ENCODE peak calls at places on chromosomes 3 and 15, in six cellular contexts. E, J, D, V, I and K are unnamed samples.

GRCh38 chr3:178202199-178202598 is 334.0 kb upstream of the KCNMB2 start:
- DNase-seq in E (no peak), J (no peak), D (no peak), V (no peak), I (no peak), K (no peak)

GRCh38 chr3:157064402-157064801 is 95.5 kb downstream of the CCNL1 start:
- DNase-seq in E (no peak), J (no peak), D (no peak), V (no peak), I (no peak), K (no peak)

GRCh38 chr3:146929696-146930095 is 324.6 kb upstream of the PLSCR5 start:
- DNase-seq in E (no peak), J (no peak), D (no peak), V (no peak), I (no peak), K (no peak)

GRCh38 chr15:61049934-61050333 is 179.2 kb downstream of the RORA start:
- DNase-seq in E (no peak), J (no peak), D (no peak), V (peak; percentile 38), I (no peak), K (no peak)

GRCh38 chr15:41048397-41048796 is 67.7 kb downstream of the INO80 start:
- DNase-seq in E (no peak), J (no peak), D (no peak), V (no peak), I (no peak), K (no peak)

GRCh38 chr3:36991923-36992805 is 767 bp downstream of the EPM2AIP1 start:
- DNase-seq in E (no peak), J (no peak), D (no peak), V (no peak), I (no peak), K (no peak)

GRCh38 chr3:159884661-159885402 is 103.8 kb upstream of the IL12A start:
- DNase-seq in E (no peak), J (no peak), D (no peak), V (no peak), I (no peak), K (no peak)

GRCh38 chr3:30622047-30622545 is 15.7 kb downstream of the TGFBR2 start:
- DNase-seq in E (no peak), J (no peak), D (no peak), V (no peak), I (no peak), K (no peak)

GRCh38 chr15:98549003-98549402 is 99.3 kb upstream of the IGF1R start:
- DNase-seq in E (no peak), J (no peak), D (no peak), V (no peak), I (no peak), K (no peak)

GRCh38 chr15:98548172-98548971 is 100.0 kb upstream of the IGF1R start:
- DNase-seq in E (peak; percentile 75), J (no peak), D (peak; percentile 71), V (peak; percentile 80), I (peak; percentile 91), K (peak; percentile 51)

GRCh38 chr15:98546325-98546724 is 102.0 kb upstream of the IGF1R start:
- DNase-seq in E (no peak), J (no peak), D (no peak), V (no peak), I (no peak), K (no peak)

GRCh38 chr15:98547255-98547654 is 101.1 kb upstream of the IGF1R start:
- DNase-seq in E (no peak), J (no peak), D (no peak), V (no peak), I (no peak), K (no peak)

GRCh38 chr15:98547741-98548166 is 100.6 kb upstream of the IGF1R start:
- DNase-seq in E (no peak), J (no peak), D (no peak), V (peak; percentile 32), I (peak; percentile 84), K (no peak)
- H3K27ac ChIP-seq in E (peak overlapping the region; percentile 43), J (no peak overlapping the region), D (no peak overlapping the region), V (peak overlapping the region; percentile 92), I (peak overlapping the region; percentile 88), K (peak overlapping the region; percentile 82)

GRCh38 chr3:169969696-169970095 is 3.1 kb downstream of the SEC62 start:
- DNase-seq in E (no peak), J (no peak), D (no peak), V (no peak), I (no peak), K (no peak)
- H3K27ac ChIP-seq in E (no peak overlapping the region), J (no peak overlapping the region), D (no peak overlapping the region), V (no peak overlapping the region), I (no peak overlapping the region), K (no peak overlapping the region)

DNA sequence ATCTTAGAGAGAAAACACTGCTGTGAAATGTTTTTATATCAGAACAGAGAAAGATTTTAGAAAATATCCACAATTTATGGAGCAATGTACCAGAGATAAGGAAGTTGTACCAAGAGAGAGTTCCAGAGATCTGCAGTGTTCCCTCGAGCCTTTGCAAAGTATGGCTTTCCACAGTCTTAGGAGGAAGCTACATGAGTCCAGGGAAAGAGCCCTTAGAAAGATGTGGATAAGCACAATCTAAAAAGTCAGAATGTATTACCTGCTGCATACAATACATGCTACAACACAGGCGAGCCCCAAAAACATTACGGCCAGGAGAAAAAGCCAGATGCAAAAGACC is 56.4 kb downstream of the ZNF860 start:
- DNase-seq in E (no peak), J (no peak), D (no peak), V (no peak), I (no peak), K (no peak)
- H3K27ac ChIP-seq in E (no peak overlapping the region), J (no peak overlapping the region), D (no peak overlapping the region), V (no peak overlapping the region), I (no peak overlapping the region), K (no peak overlapping the region)

GRCh38 chr3:38454179-38454883 is 641 bp downstream of the ACVR2B start:
- DNase-seq in E (peak; percentile 71), J (peak; percentile 33), D (peak; percentile 52), V (peak; percentile 43), I (peak; percentile 73), K (peak; percentile 37)

GRCh38 chr3:38454884-38455638 is 1.4 kb downstream of the ACVR2B start:
- DNase-seq in E (peak; percentile 78), J (no peak), D (peak; percentile 87), V (peak; percentile 83), I (peak; percentile 89), K (peak; percentile 55)

GRCh38 chr3:38453914-38454178 is 156 bp downstream of the ACVR2B start:
- DNase-seq in E (no peak), J (no peak), D (no peak), V (no peak), I (no peak), K (no peak)

GRCh38 chr3:38450853-38451252 is 2.8 kb upstream of the ACVR2B start:
- DNase-seq in E (no peak), J (no peak), D (no peak), V (no peak), I (no peak), K (no peak)

DNA sequence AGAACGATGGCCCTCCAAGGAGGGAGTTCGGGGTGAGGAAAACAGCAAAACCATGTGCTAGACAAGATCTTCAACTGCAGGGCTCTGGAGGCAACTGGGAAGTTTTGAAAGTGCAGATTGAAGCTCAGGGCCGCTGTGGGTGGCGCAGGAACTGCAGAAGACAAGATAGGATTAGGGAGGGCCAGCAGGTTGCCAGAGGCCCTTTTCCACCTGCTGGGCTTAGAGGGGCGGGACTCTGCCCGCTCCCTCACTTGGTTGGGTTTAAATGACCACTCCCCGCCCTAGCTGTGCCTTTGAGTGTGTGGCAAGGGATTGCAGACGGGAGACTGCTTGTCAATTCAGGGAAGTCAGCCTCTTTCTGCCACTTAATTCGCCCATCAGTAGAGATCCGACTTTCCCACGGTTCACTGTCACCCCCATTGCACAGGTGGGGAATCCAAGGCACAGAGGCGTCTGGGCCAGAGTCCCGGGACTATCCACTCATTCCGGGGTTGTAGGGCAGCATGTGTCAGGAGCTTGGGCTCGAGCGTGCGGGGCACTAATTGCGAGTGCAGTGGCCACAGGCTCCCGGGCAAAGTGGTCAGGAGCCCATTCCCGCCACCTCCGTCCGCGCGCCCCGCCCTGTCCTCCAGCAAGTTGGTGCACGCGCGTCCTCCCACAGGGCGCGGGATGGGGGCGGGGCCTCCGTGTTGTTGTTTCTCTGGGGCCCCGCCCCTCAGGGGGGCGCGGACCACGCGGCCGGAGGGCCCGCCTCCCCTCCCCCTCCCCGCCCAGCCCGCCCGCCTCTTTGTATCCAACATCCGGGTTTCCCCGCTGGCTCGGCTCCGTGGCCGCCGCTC is at the start of gene ACVR2B:
- DNase-seq in E (peak; percentile 91), J (peak; percentile 67), D (peak; percentile 86), V (peak; percentile 91), I (peak; percentile 93), K (peak; percentile 86)
- H3K27ac ChIP-seq in E (peak within 1 kb of the TSS; percentile 91), J (peak within 1 kb of the TSS; percentile 32), D (peak within 1 kb of the TSS; percentile 76), V (peak within 1 kb of the TSS; percentile 85), I (peak within 1 kb of the TSS; percentile 90), K (peak within 1 kb of the TSS; percentile 84)

GRCh38 chr15:49900836-49901235 is 218.2 kb downstream of the ATP8B4 start:
- DNase-seq in E (no peak), J (no peak), D (no peak), V (no peak), I (no peak), K (no peak)
- H3K27ac ChIP-seq in E (peak overlapping the region; percentile 87), J (no peak overlapping the region), D (no peak overlapping the region), V (peak overlapping the region; percentile 85), I (peak overlapping the region; percentile 66), K (peak overlapping the region; percentile 14)

GRCh38 chr15:52159645-52160044 is 31.5 kb downstream of the GNB5 start:
- DNase-seq in E (no peak), J (no peak), D (no peak), V (no peak), I (no peak), K (no peak)
- H3K27ac ChIP-seq in E (peak overlapping the region; percentile 60), J (no peak overlapping the region), D (no peak overlapping the region), V (no peak overlapping the region), I (no peak overlapping the region), K (no peak overlapping the region)

GRCh38 chr3:120469440-120470415 is 18.9 kb upstream of the FSTL1 start:
- DNase-seq in E (no peak), J (no peak), D (no peak), V (no peak), I (no peak), K (no peak)

GRCh38 chr3:120472121-120472844 is 21.5 kb upstream of the FSTL1 start:
- DNase-seq in E (no peak), J (no peak), D (no peak), V (no peak), I (no peak), K (no peak)

GRCh38 chr3:120468635-120469295 is 18.0 kb upstream of the FSTL1 start:
- DNase-seq in E (no peak), J (no peak), D (no peak), V (no peak), I (no peak), K (no peak)

GRCh38 chr3:120471643-120472042 is 20.9 kb upstream of the FSTL1 start:
- DNase-seq in E (no peak), J (no peak), D (no peak), V (no peak), I (no peak), K (no peak)

GRCh38 chr3:120470870-120471269 is 20.1 kb upstream of the FSTL1 start:
- DNase-seq in E (no peak), J (no peak), D (no peak), V (no peak), I (no peak), K (no peak)
- H3K27ac ChIP-seq in E (no peak overlapping the region), J (no peak overlapping the region), D (no peak overlapping the region), V (no peak overlapping the region), I (peak overlapping the region; percentile 2), K (no peak overlapping the region)